ENCODE peak calls at places on chromosomes 7 and 10, in nine cellular contexts. A is left ventricle myocardium inferior; I is A549; L is posterior vena cava; T is pons; H is tibial artery; E is Right ventricle myocardium inferior; R is stimulated activated CD8-positive, alpha-beta memory T cell treated with anti-CD3 and anti-CD28 coated beads, Interleukin-7, amount 100 ng/mL, for 24 hours; V is NCI-H345. X is an unnamed sample.

GRCh38 chr10:29120216-29120615 is 168.7 kb upstream of the LYZL1 start:
- DNase-seq in H (no peak), T (no peak), A (no peak), R (no peak), V (no peak), E (no peak), I (peak), L (no peak), X (no peak)

GRCh38 chr7:140534743-140535142 is 55.4 kb upstream of the MKRN1 start:
- DNase-seq in R (no peak), L (peak), I (no peak), A (peak), H (no peak), E (no peak), V (no peak), T (no peak), X (no peak)

GRCh38 chr10:117896517-117896916 is 150.2 kb downstream of the RAB11FIP2 start:
- DNase-seq in A (no peak), V (no peak), R (no peak), E (no peak), I (peak), H (no peak), L (no peak), T (no peak), X (no peak)

GRCh38 chr10:125991009-125991788 is 94.8 kb downstream of the FANK1 start:
- DNase-seq in H (no peak), I (no peak), L (no peak), E (no peak), V (peak), T (no peak), A (no peak), R (no peak), X (no peak)

GRCh38 chr10:91683976-91684375 is 51.1 kb upstream of the PPP1R3C start:
- DNase-seq in H (no peak), I (peak), T (no peak), A (no peak), R (no peak), V (no peak), L (no peak), E (no peak), X (no peak)

GRCh38 chr10:61903184-61903990 is 1.9 kb downstream of the ARID5B start:
- DNase-seq in H (peak), E (peak), T (peak), I (peak), L (peak), A (peak), V (peak), R (peak), X (peak)

GRCh38 chr7:104794154-104794553 is 219.9 kb upstream of the KMT2E start:
- DNase-seq in R (no peak), L (no peak), I (no peak), T (no peak), A (no peak), H (no peak), E (no peak), V (no peak), X (no peak)

GRCh38 chr10:51230828-51231227 is 156.5 kb downstream of the PRKG1 start:
- DNase-seq in V (no peak), E (no peak), I (no peak), A (no peak), H (no peak), R (no peak), L (no peak), T (no peak), X (no peak)

GRCh38 chr10:84314269-84314668 is 14.1 kb upstream of the CCSER2 start:
- DNase-seq in T (no peak), H (no peak), I (no peak), R (no peak), L (no peak), V (no peak), E (no peak), A (no peak), X (no peak)

GRCh38 chr10:10131984-10132383 is 885.7 kb upstream of the CELF2 start:
- DNase-seq in V (no peak), R (no peak), I (no peak), H (no peak), E (no peak), L (no peak), T (no peak), A (no peak), X (no peak)

GRCh38 chr10:122461367-122461728 is at the start of gene HTRA1:
- DNase-seq in I (peak), E (peak), T (peak), H (peak), V (peak), A (peak), L (peak), R (no peak), X (peak)

GRCh38 chr10:84262190-84262956 is 17.5 kb downstream of the RGR start:
- DNase-seq in I (no peak), R (no peak), A (no peak), V (no peak), L (no peak), E (no peak), H (no peak), T (no peak), X (no peak)

GRCh38 chr10:72126184-72126871 is 38.0 kb upstream of the SPOCK2 start:
- DNase-seq in I (peak), R (no peak), H (no peak), T (peak), V (no peak), E (no peak), L (no peak), A (no peak), X (no peak)

GRCh38 chr7:29146082-29146706 is at the start of gene CPVL:
- DNase-seq in V (peak), A (peak), T (peak), I (no peak), H (peak), L (peak), R (no peak), E (peak), X (peak)

GRCh38 chr7:128791968-128792319 is at the start of gene CCDC136:
- DNase-seq in V (no peak), A (no peak), R (no peak), H (no peak), T (no peak), E (no peak), L (no peak), I (no peak), X (no peak)

GRCh38 chr7:4052126-4052525 is 630.0 kb upstream of the FOXK1 start:
- DNase-seq in E (no peak), A (no peak), I (no peak), L (no peak), T (no peak), V (no peak), H (no peak), R (no peak), X (no peak)